ENCODE peak calls at places on chromosomes 11 and 22, in seven cellular contexts. B is neural crest cell, E is HFFc6, S is choroid plexus epithelial cell, W is astrocyte of the spinal cord, F is fibroblast of mammary gland, T is AG09319. N is an unnamed sample.

GRCh38 chr11:86588566-86589090 is 83.8 kb downstream of the ME3 start:
- DNase-seq in B (peak), E (no peak), S (no peak), W (no peak), F (no peak), T (no peak), N (no peak)

GRCh38 chr11:16799890-16800289 is 61.4 kb downstream of the C11orf58 start:
- DNase-seq in B (no peak), E (no peak), S (no peak), W (no peak), F (no peak), T (no peak), N (no peak)

GRCh38 chr11:102592634-102593581 is 32.2 kb downstream of the MMP20 start:
- DNase-seq in B (no peak), E (no peak), S (peak), W (no peak), F (peak), T (no peak), N (no peak)

GRCh38 chr11:61158691-61159381 is 2.4 kb downstream of the VPS37C start:
- DNase-seq in B (no peak), E (peak), S (peak), W (peak), F (peak), T (peak), N (no peak)

GRCh38 chr11:108289699-108290098 is 66.8 kb downstream of the ATM start:
- DNase-seq in B (no peak), E (no peak), S (no peak), W (no peak), F (no peak), T (no peak), N (no peak)

GRCh38 chr11:112050721-112051120 is 23.1 kb downstream of the PIH1D2 start:
- DNase-seq in B (no peak), E (no peak), S (no peak), W (no peak), F (no peak), T (no peak), N (no peak)

GRCh38 chr11:116412118-116412889 is 360.5 kb downstream of the BUD13 start:
- DNase-seq in B (no peak), E (no peak), S (no peak), W (peak), F (no peak), T (no peak), N (no peak)

GRCh38 chr11:56151376-56151775 is 8.7 kb downstream of the OR8K5 start:
- DNase-seq in B (no peak), E (no peak), S (no peak), W (no peak), F (no peak), T (no peak), N (no peak)

GRCh38 chr22:22111267-22111751 is 128.7 kb upstream of the TOP3B start:
- DNase-seq in B (no peak), E (peak), S (peak), W (peak), F (peak), T (no peak), N (no peak)

GRCh38 chr11:11731311-11732083 is 109.7 kb upstream of the GALNT18 start:
- DNase-seq in B (no peak), E (peak), S (peak), W (peak), F (peak), T (no peak), N (no peak)

GRCh38 chr22:40482391-40482790 is 112.0 kb downstream of the SGSM3 start:
- DNase-seq in B (no peak), E (no peak), S (no peak), W (no peak), F (no peak), T (no peak), N (no peak)

GRCh38 chr11:61967924-61968757 is 707 bp upstream of the FTH1 start:
- DNase-seq in B (peak), E (no peak), S (no peak), W (peak), F (no peak), T (no peak), N (peak)

GRCh38 chr11:64744544-64745218 is 739 bp upstream of the RASGRP2 start:
- DNase-seq in B (no peak), E (no peak), S (no peak), W (no peak), F (no peak), T (no peak), N (peak)

GRCh38 chr11:83545911-83546310 is 259.7 kb upstream of the CCDC90B start:
- DNase-seq in B (no peak), E (no peak), S (no peak), W (no peak), F (no peak), T (no peak), N (no peak)

GRCh38 chr11:8683115-8683807 is 669 bp downstream of the RPL27A start:
- DNase-seq in B (no peak), E (no peak), S (peak), W (no peak), F (no peak), T (no peak), N (no peak)

GRCh38 chr11:61912530-61912898 is 4.9 kb downstream of the RAB3IL1 start:
- DNase-seq in B (no peak), E (no peak), S (no peak), W (no peak), F (no peak), T (no peak), N (no peak)

GRCh38 chr11:64202992-64203391 is 3.5 kb upstream of the FERMT3 start:
- DNase-seq in B (no peak), E (no peak), S (no peak), W (no peak), F (no peak), T (no peak), N (no peak)

GRCh38 chr22:44147821-44148574 is 32.7 kb upstream of the PARVG start:
- DNase-seq in B (no peak), E (no peak), S (peak), W (peak), F (no peak), T (no peak), N (no peak)

GRCh38 chr11:34214961-34215805 is 109.8 kb downstream of the NAT10 start:
- DNase-seq in B (no peak), E (peak), S (peak), W (peak), F (peak), T (no peak), N (no peak)

GRCh38 chr22:19799322-19800190 is 39.0 kb downstream of the TBX1 start:
- DNase-seq in B (no peak), E (peak), S (peak), W (peak), F (peak), T (peak), N (no peak)
- TF ChIP-seq CTCF in B (no peak), E (peak), S (peak), W (no peak), F (peak), T (peak), N (no peak)

DNA sequence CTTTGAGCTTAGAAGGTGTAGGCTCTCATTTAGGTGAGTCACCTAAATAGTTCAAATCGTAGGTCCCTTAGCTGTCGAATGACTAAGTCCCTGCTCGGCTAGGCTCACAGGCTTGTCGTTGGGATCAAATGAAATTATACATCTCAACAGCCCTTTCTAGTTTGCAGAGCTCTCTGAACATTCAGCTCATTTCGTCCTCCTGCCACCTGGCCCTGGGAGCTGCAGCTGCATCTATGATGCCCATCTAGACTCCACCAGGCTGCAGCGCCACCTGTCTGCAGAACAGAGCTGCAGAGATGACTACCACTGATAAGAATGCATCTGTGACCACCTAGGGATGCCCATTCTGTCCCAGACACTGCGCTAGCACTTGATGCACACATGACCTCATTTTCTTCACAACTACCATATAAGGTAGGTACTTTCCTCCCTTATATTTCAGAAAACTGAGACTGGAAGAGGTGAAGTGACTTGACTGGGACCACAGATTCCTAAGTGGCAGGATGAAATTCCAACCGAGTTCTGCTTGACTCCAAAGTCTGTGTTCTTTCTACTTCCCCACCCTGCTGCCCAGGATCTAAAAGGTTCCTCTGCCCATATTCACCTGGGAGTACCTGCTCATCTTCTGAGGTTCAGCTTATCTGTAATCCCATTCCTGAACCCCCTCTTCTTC is 141.1 kb upstream of the NARS2 start:
- DNase-seq in B (peak), E (peak), S (peak), W (peak), F (peak), T (peak), N (peak)
- TF ChIP-seq CTCF in B (peak), E (peak), S (peak), W (peak), F (peak), T (peak), N (peak)

DNA sequence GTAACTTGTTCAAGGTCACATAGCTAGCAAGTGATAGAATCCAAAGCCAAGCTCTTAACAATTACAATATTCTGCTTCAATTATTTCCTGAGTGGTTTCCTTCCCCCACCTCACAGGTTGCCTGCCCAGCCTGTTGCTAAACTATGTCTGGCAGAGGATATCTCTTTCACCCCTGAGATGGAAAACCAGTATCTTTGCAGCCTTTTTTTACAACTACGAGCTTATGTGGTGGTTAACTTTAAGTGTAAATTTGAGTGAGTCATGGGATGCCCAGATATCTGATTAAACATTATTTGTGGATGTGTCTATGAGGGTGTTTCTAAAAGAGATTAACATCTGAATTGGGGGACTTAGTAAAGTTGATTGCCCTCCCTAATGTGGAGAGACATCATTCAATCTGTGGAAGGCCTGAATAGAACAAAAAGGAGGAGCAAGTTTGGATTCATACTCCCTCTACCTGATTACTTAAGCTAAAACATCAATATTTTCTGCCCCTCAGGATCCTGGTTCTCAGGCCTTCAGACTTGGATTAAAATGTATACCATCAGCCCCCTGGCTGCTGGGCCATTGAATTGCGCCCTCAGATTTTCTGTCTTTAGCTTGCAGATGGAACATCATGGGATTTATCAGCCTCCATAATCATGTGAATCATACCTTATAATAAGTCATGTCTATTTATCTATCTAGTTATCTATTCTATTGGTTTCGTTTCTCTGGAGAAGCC is 911.9 kb downstream of the METTL15 start:
- DNase-seq in B (peak), E (peak), S (peak), W (peak), F (peak), T (no peak), N (peak)
- TF ChIP-seq CTCF in B (peak), E (peak), S (peak), W (peak), F (peak), T (peak), N (peak)

GRCh38 chr22:27097933-27098332 is 440.5 kb downstream of the MIAT start:
- DNase-seq in B (no peak), E (no peak), S (peak), W (peak), F (no peak), T (no peak), N (no peak)
- TF ChIP-seq CTCF in B (no peak), E (no peak), S (no peak), W (no peak), F (no peak), T (no peak), N (no peak)